ENCODE peak calls at places on chromosomes 1 and 21, in nine cellular contexts. S is NB4; R is astrocyte of the spinal cord; I is neural crest cell; A is BE2C; G is HFF-Myc; F is ovary; W is CD8-positive, alpha-beta T cell; V is AG10803. B is an unnamed sample.

GRCh38 chr1:65958561-65959350 is 166.1 kb downstream of the PDE4B start:
- DNase-seq in W (peak), V (peak), G (peak), S (peak), I (peak), R (peak), A (peak), F (no peak), B (no peak)

GRCh38 chr1:201740609-201741231 is 88.2 kb upstream of the IPO9 start:
- DNase-seq in W (no peak), R (no peak), S (peak), F (no peak), V (no peak), A (no peak), G (no peak), I (no peak), B (no peak)

GRCh38 chr1:151720974-151721787 is at the start of gene RIIAD1:
- DNase-seq in A (peak), S (peak), G (no peak), V (peak), W (peak), R (no peak), I (no peak), F (peak), B (peak)

GRCh38 chr1:161198206-161198876 is 513 bp downstream of the ADAMTS4 start:
- DNase-seq in F (peak), G (no peak), V (peak), S (no peak), A (peak), I (peak), R (peak), W (no peak), B (peak)

GRCh38 chr1:23751050-23751814 is 8.0 kb downstream of the ELOA start:
- DNase-seq in V (peak), S (peak), I (peak), A (peak), W (peak), G (no peak), F (peak), R (peak), B (peak)

GRCh38 chr1:40634901-40635655 is 30.4 kb downstream of the RIMS3 start:
- DNase-seq in F (no peak), W (no peak), G (no peak), S (no peak), R (peak), A (no peak), V (no peak), I (no peak), B (peak)

GRCh38 chr21:37367301-37367757 is 756 bp downstream of the DYRK1A start:
- DNase-seq in G (no peak), R (no peak), I (no peak), V (no peak), F (no peak), W (no peak), S (no peak), A (peak), B (no peak)

GRCh38 chr1:24966724-24967346 is 36.8 kb upstream of the RUNX3 start:
- DNase-seq in S (peak), V (peak), A (no peak), R (peak), W (peak), G (no peak), F (no peak), I (no peak), B (peak)

GRCh38 chr1:3467096-3468036 is 12.9 kb downstream of the ARHGEF16 start:
- DNase-seq in S (no peak), R (no peak), W (no peak), I (no peak), G (no peak), A (peak), V (no peak), F (no peak), B (no peak)

DNA sequence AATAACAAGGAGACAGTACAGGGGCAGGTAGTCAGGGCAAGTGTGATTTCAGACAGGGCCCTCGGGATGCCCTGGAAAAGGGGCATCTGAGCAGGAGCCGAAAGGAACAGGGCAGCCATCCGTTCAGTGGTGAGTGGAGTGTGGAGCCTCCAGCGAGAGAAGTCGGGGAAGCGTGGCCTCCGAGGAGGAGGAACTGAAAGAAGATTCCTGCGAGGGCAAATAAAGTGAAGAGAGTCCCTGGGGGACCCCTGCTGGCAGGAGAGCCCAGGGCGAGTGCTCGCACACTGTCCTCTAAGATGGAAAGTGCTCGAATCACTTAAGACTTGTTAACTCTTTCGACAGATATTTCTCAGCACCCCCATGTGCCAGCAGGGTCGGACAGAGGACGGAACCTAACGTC is 3.5 kb upstream of the UTS2 start:
- DNase-seq in S (peak), F (no peak), V (no peak), A (peak), G (no peak), R (no peak), W (no peak), I (no peak), B (no peak)
- TF ChIP-seq CTCF in S (peak), F (no peak), V (peak), A (peak), G (peak), R (peak), W (no peak), I (peak), B (peak)

GRCh38 chr1:9717193-9718005 is 65.9 kb downstream of the PIK3CD start:
- DNase-seq in A (no peak), S (peak), W (peak), V (no peak), G (no peak), I (no peak), R (peak), F (peak), B (no peak)
- TF ChIP-seq CTCF in A (no peak), S (no peak), W (no peak), V (no peak), G (no peak), I (no peak), R (no peak), F (no peak), B (no peak)

DNA sequence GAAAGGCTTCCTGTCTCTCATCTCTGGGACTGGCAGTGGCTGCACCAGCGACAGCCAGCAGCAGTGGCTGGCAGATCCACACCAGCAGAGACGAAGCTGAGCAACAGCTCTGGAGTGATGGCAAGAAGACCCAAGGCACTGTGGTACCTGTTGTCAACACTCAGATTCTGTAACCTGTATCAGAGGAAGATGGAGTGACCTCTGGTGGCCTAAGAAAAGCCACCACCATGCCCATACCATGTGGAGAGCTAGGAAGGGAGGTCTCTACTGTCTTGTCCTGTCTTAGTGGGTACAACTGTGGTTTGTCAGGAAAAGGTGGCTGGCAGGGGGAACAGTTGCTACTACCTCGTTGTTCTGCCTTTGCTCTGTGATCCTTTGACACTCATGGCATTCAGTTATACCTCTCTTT is 22.5 kb upstream of the RHBDL2 start:
- DNase-seq in S (peak), A (no peak), G (no peak), V (no peak), F (no peak), W (peak), R (no peak), I (no peak), B (no peak)
- TF ChIP-seq CTCF in S (peak), A (peak), G (no peak), V (no peak), F (no peak), W (no peak), R (no peak), I (no peak), B (no peak)

DNA sequence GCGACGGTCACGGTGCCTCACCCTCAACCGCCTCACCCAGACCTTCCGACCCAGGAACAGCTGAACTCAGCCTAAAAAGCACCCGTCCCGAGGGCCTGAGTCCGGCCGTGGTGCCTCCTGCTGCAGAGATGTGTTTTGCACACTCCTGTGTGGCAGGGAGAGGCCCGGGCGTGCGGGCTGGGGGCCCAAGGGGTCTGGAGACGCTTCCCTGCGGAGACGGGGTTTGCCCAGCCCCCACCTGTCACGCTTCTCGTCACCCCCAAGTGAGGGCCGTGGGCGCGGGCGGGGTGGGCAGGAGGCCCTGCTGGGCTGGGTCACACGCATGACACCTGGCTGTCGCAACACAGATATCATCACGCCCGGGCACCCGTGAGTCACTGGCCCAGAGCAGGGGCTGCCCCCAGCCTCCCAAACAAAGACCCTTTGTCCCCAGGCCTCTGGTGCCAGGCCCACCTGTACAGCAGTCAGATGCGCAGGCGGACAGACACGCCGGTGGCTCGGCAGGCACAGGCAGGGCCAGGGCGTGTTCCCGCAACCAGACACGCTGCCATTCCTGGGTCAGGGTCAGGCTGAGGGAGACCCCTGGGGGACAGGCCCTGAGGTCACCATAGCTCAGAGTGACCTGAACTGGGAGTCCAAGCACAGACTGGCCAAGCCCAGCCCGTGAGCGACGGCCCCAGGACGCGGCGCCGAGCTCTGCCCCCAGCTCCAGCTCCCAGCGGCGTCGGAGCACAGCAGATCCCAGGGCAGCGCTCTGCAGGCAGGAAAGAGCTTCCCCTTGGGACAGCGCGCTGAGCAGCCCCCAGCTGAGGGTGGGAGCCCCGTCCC is 6.1 kb downstream of the B3GALT6 start:
- DNase-seq in V (no peak), I (no peak), A (no peak), R (no peak), W (no peak), S (no peak), F (no peak), G (no peak), B (no peak)
- TF ChIP-seq CTCF in V (no peak), I (no peak), A (no peak), R (no peak), W (no peak), S (no peak), F (no peak), G (no peak), B (no peak)

DNA sequence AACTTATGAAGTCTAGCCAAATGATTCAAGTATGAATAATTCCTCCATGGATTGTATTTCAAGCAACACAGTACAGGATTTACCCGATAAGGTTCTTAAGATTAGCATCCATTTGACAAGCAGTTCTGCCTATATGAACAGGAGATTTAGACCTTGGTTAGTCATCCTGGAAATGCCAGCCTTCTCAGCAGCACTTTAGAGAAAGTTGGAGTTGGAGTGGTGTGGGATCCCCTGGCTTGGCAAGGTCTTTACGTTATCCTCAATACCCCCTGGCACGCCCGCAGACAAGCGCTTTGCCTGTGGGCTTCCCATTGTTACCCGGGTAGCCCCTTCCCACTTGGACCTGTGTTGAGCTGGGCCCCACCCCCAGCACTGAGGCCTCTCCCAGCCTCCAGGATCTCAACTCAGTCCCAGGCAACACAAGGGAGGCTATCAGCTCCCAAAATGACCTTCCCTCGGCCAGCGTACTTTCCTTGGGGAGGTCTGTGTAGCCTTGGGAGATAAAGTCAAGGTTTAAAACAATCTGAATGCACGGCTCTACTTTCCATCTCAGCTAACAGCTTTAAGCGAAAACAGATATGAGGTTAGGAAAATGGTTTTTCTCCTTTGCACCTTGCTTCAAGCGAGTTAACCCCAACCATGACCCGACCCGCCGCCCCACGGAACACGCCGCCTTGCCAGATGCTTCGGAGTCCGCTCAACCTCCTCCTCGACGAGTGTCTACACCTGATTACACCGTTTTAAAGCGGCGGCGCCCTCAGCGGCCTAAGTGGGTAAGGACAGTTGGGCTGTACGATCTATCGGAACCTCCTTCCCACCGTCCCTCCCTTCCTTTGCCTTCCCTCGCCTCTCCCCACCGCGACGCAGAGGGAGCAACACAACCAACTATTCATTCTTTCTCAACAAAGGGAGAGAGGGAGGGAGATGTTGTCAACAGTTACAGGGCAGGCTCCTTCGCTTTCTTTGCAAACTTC is 1.2 kb downstream of the BCAR3 start:
- DNase-seq in V (peak), A (peak), F (peak), G (peak), R (peak), I (peak), W (peak), S (no peak), B (peak)
- TF ChIP-seq CTCF in V (peak), A (peak), F (no peak), G (peak), R (peak), I (peak), W (no peak), S (no peak), B (peak)